ENCODE peak calls at places on chromosomes 16 and 17, in ten cellular contexts. One of them, this sample, is unnamed.
A peak's percentile ranks its signal among the peaks of the same experiment; 100 is the strongest.

GRCh38 chr16:71995038-71995437 is 5.2 kb downstream of the PKD1L3 start:
- DNase-seq in testis: no peak
- DNase-seq in ovary: no peak
- DNase-seq in heart left ventricle: no peak
- DNase-seq in uterus: no peak
- DNase-seq in Peyer's patch: no peak
- DNase-seq in tibial nerve: no peak
- DNase-seq in GM12892: no peak
- DNase-seq in suprapubic skin: no peak
- DNase-seq in H1: no peak
- DNase-seq in this sample: no peak

GRCh38 chr17:79844869-79845600 is 5.8 kb upstream of the CBX4 start:
- DNase-seq in testis: no peak
- DNase-seq in ovary: peak; percentile 78
- DNase-seq in heart left ventricle: peak; percentile 67
- DNase-seq in uterus: no peak
- DNase-seq in Peyer's patch: peak; percentile 71
- DNase-seq in tibial nerve: no peak
- DNase-seq in GM12892: peak; percentile 86
- DNase-seq in suprapubic skin: no peak
- DNase-seq in H1: peak; percentile 88
- DNase-seq in this sample: peak; percentile 68

GRCh38 chr17:82893779-82894178 is 54.0 kb upstream of the ZNF750 start:
- DNase-seq in testis: no peak
- DNase-seq in ovary: no peak
- DNase-seq in heart left ventricle: no peak
- DNase-seq in uterus: no peak
- DNase-seq in Peyer's patch: no peak
- DNase-seq in tibial nerve: no peak
- DNase-seq in GM12892: no peak
- DNase-seq in suprapubic skin: no peak
- DNase-seq in H1: no peak
- DNase-seq in this sample: no peak

GRCh38 chr17:4405038-4405669 is 28.6 kb upstream of the SPNS3 start:
- DNase-seq in testis: no peak
- DNase-seq in ovary: no peak
- DNase-seq in heart left ventricle: no peak
- DNase-seq in uterus: no peak
- DNase-seq in Peyer's patch: no peak
- DNase-seq in tibial nerve: no peak
- DNase-seq in GM12892: no peak
- DNase-seq in suprapubic skin: no peak
- DNase-seq in H1: no peak
- DNase-seq in this sample: no peak

GRCh38 chr17:82012482-82013295 is 10.0 kb downstream of the CENPX start:
- DNase-seq in testis: no peak
- DNase-seq in ovary: no peak
- DNase-seq in heart left ventricle: no peak
- DNase-seq in uterus: no peak
- DNase-seq in Peyer's patch: no peak
- DNase-seq in tibial nerve: no peak
- DNase-seq in GM12892: no peak
- DNase-seq in suprapubic skin: no peak
- DNase-seq in H1: no peak
- DNase-seq in this sample: no peak

GRCh38 chr17:66006654-66007053 is 185.3 kb downstream of the CEP112 start:
- DNase-seq in testis: no peak
- DNase-seq in ovary: no peak
- DNase-seq in heart left ventricle: no peak
- DNase-seq in uterus: no peak
- DNase-seq in Peyer's patch: no peak
- DNase-seq in tibial nerve: no peak
- DNase-seq in GM12892: no peak
- DNase-seq in suprapubic skin: no peak
- DNase-seq in H1: no peak
- DNase-seq in this sample: no peak

GRCh38 chr17:16417399-16417798 is 2.0 kb downstream of the TRPV2 start:
- DNase-seq in testis: no peak
- DNase-seq in ovary: no peak
- DNase-seq in heart left ventricle: no peak
- DNase-seq in uterus: no peak
- DNase-seq in Peyer's patch: no peak
- DNase-seq in tibial nerve: no peak
- DNase-seq in GM12892: no peak
- DNase-seq in suprapubic skin: no peak
- DNase-seq in H1: no peak
- DNase-seq in this sample: no peak

GRCh38 chr16:4936991-4937781 is at the start of gene PPL:
- DNase-seq in testis: peak; percentile 39
- DNase-seq in ovary: peak; percentile 65
- DNase-seq in heart left ventricle: peak; percentile 61
- DNase-seq in uterus: peak; percentile 61
- DNase-seq in Peyer's patch: peak; percentile 94
- DNase-seq in tibial nerve: peak; percentile 37
- DNase-seq in GM12892: peak; percentile 50
- DNase-seq in suprapubic skin: peak; percentile 88
- DNase-seq in H1: peak; percentile 98
- DNase-seq in this sample: no peak

GRCh38 chr16:81646561-81646960 is 132.5 kb upstream of the PLCG2 start:
- DNase-seq in testis: no peak
- DNase-seq in ovary: no peak
- DNase-seq in heart left ventricle: no peak
- DNase-seq in uterus: no peak
- DNase-seq in Peyer's patch: no peak
- DNase-seq in tibial nerve: no peak
- DNase-seq in GM12892: no peak
- DNase-seq in suprapubic skin: no peak
- DNase-seq in H1: no peak
- DNase-seq in this sample: no peak

GRCh38 chr17:37092041-37092440 is 143.3 kb downstream of the AATF start:
- DNase-seq in testis: no peak
- DNase-seq in ovary: no peak
- DNase-seq in heart left ventricle: no peak
- DNase-seq in uterus: no peak
- DNase-seq in Peyer's patch: peak; percentile 69
- DNase-seq in tibial nerve: no peak
- DNase-seq in GM12892: no peak
- DNase-seq in suprapubic skin: no peak
- DNase-seq in H1: no peak
- DNase-seq in this sample: no peak

GRCh38 chr17:47694818-47695663 is 1.1 kb downstream of the TBKBP1 start:
- DNase-seq in testis: peak; percentile 64
- DNase-seq in ovary: peak; percentile 78
- DNase-seq in heart left ventricle: peak; percentile 83
- DNase-seq in uterus: peak; percentile 57
- DNase-seq in Peyer's patch: peak; percentile 70
- DNase-seq in tibial nerve: peak; percentile 58
- DNase-seq in GM12892: no peak
- DNase-seq in suprapubic skin: no peak
- DNase-seq in H1: peak; percentile 77
- DNase-seq in this sample: no peak

GRCh38 chr16:11133344-11133921 is 122.6 kb downstream of the SOCS1 start:
- DNase-seq in testis: peak; percentile 69
- DNase-seq in ovary: peak; percentile 66
- DNase-seq in heart left ventricle: peak; percentile 80
- DNase-seq in uterus: peak; percentile 81
- DNase-seq in Peyer's patch: peak; percentile 83
- DNase-seq in tibial nerve: peak; percentile 87
- DNase-seq in GM12892: no peak
- DNase-seq in suprapubic skin: peak; percentile 88
- DNase-seq in H1: no peak
- DNase-seq in this sample: peak; percentile 86

GRCh38 chr16:27472091-27473020 is 70.4 kb downstream of the IL21R start:
- DNase-seq in testis: no peak
- DNase-seq in ovary: no peak
- DNase-seq in heart left ventricle: no peak
- DNase-seq in uterus: no peak
- DNase-seq in Peyer's patch: no peak
- DNase-seq in tibial nerve: no peak
- DNase-seq in GM12892: no peak
- DNase-seq in suprapubic skin: no peak
- DNase-seq in H1: no peak
- DNase-seq in this sample: no peak

GRCh38 chr17:82246365-82247174 is 17.7 kb downstream of the SLC16A3 start:
- DNase-seq in testis: peak; percentile 59
- DNase-seq in ovary: peak; percentile 67
- DNase-seq in heart left ventricle: no peak
- DNase-seq in uterus: peak; percentile 57
- DNase-seq in Peyer's patch: no peak
- DNase-seq in tibial nerve: no peak
- DNase-seq in GM12892: no peak
- DNase-seq in suprapubic skin: no peak
- DNase-seq in H1: no peak
- DNase-seq in this sample: peak; percentile 93

GRCh38 chr16:25978227-25978626 is 286.5 kb downstream of the HS3ST4 start:
- DNase-seq in testis: no peak
- DNase-seq in ovary: no peak
- DNase-seq in heart left ventricle: no peak
- DNase-seq in uterus: no peak
- DNase-seq in Peyer's patch: no peak
- DNase-seq in tibial nerve: no peak
- DNase-seq in GM12892: no peak
- DNase-seq in suprapubic skin: no peak
- DNase-seq in H1: no peak
- DNase-seq in this sample: no peak

GRCh38 chr17:74861554-74862107 is 1.9 kb upstream of the GRIN2C start:
- DNase-seq in testis: no peak
- DNase-seq in ovary: no peak
- DNase-seq in heart left ventricle: no peak
- DNase-seq in uterus: no peak
- DNase-seq in Peyer's patch: no peak
- DNase-seq in tibial nerve: no peak
- DNase-seq in GM12892: no peak
- DNase-seq in suprapubic skin: no peak
- DNase-seq in H1: peak; percentile 69
- DNase-seq in this sample: no peak
- TF ChIP-seq POLR2A in testis: no peak
- TF ChIP-seq POLR2A in ovary: no peak
- TF ChIP-seq POLR2A in heart left ventricle: no peak
- TF ChIP-seq POLR2A in uterus: no peak
- TF ChIP-seq POLR2A in Peyer's patch: no peak
- TF ChIP-seq POLR2A in tibial nerve: no peak
- TF ChIP-seq POLR2A in GM12892: no peak
- TF ChIP-seq POLR2A in suprapubic skin: no peak
- TF ChIP-seq POLR2A in H1: no peak
- TF ChIP-seq POLR2A in this sample: no peak

DNA sequence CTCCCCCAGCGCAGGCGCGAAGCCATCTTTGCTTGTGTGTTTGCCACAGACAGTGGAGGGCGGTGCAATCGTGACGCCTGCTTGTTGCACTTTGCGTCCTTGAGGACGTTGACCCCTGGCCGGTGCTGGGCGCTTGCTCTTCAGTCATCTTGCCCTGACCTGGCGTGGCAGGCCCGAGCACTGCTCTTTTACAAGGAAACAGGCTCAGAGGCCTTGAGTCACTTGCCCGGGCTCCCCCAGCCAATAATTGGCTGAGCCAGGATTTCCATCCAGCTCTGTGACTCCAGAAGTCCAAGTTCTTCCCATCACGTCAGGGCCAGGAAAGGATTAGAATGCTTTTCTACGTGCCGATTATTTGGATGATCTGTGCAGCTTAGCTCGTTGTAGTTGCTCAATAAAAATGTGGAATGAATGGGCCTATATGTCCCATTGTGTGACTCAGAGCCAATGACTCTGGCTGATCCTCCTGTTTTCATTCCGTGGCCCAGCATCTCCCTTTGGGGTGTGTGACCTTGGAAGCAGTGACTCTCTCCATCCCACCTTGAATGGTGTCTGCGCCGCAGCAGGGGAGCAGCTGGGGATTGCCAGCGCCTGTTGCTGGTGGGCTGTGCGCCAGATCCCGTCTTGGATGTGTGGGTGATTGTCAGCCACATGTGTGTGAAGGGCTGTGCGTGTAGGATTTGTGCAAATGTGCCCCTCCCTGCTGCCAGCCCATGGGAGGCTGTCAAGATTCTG is 214.1 kb downstream of the SEC14L1 start:
- DNase-seq in testis: peak; percentile 92
- DNase-seq in ovary: peak; percentile 98
- DNase-seq in heart left ventricle: peak; percentile 54
- DNase-seq in uterus: peak; percentile 87
- DNase-seq in Peyer's patch: peak; percentile 88
- DNase-seq in tibial nerve: no peak
- DNase-seq in GM12892: no peak
- DNase-seq in suprapubic skin: peak; percentile 85
- DNase-seq in H1: no peak
- DNase-seq in this sample: peak; percentile 88
- TF ChIP-seq POLR2A in testis: no peak
- TF ChIP-seq POLR2A in ovary: no peak
- TF ChIP-seq POLR2A in heart left ventricle: no peak
- TF ChIP-seq POLR2A in uterus: no peak
- TF ChIP-seq POLR2A in Peyer's patch: no peak
- TF ChIP-seq POLR2A in tibial nerve: no peak
- TF ChIP-seq POLR2A in GM12892: no peak
- TF ChIP-seq POLR2A in suprapubic skin: no peak
- TF ChIP-seq POLR2A in H1: no peak
- TF ChIP-seq POLR2A in this sample: no peak

DNA sequence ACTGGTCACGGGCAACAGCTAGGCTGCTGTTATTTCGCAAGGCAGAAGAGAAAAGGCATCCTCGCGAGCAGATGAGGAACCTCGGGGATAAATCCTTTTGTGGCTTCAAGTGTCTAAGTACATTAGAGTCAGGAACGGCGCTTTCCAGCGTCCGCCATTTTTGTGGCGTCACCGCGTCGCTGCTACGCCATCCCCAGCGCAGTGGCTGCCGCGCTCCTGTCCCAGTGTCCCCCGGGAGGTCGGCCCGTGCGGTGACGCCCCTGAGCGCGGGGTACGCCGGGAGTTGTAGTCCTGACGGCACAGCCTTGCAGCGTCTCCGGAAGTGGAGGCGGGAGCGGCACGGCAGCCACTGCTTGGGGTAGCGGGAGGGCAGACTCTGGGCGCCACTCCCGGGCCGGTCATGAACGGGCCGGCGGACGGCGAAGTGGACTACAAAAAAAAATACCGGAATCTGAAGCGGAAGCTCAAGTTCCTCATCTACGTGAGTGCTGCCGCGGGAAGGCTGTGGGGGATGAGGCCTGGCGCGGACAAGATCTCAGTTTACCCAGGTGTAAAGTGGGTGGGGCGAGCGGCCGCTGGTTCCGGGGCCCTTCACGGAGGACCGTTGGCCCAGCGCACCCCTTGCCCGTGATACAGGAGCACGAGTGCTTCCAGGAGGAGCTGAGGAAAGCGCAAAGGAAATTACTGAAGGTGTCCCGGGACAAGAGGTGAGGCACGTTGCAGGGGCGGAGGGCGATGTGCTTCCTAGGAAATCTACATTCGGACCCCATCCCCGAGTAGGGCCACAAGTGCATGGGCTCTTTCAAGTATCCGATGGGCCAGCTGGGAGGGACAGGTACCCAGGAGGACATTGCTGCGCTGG is at the start of gene INO80E:
- DNase-seq in testis: peak; percentile 98
- DNase-seq in ovary: peak; percentile 99
- DNase-seq in heart left ventricle: peak; percentile 99
- DNase-seq in uterus: peak; percentile 97
- DNase-seq in Peyer's patch: peak; percentile 99
- DNase-seq in tibial nerve: peak; percentile 94
- DNase-seq in GM12892: peak; percentile 100
- DNase-seq in suprapubic skin: peak; percentile 99
- DNase-seq in H1: peak; percentile 98
- DNase-seq in this sample: peak; percentile 99
- TF ChIP-seq POLR2A in testis: peak; percentile 5
- TF ChIP-seq POLR2A in ovary: peak; percentile 43
- TF ChIP-seq POLR2A in heart left ventricle: no peak
- TF ChIP-seq POLR2A in uterus: peak; percentile 60
- TF ChIP-seq POLR2A in Peyer's patch: peak; percentile 39
- TF ChIP-seq POLR2A in tibial nerve: peak; percentile 61
- TF ChIP-seq POLR2A in GM12892: peak; percentile 71
- TF ChIP-seq POLR2A in suprapubic skin: no peak
- TF ChIP-seq POLR2A in H1: no peak
- TF ChIP-seq POLR2A in this sample: peak; percentile 64

GRCh38 chr17:2337811-2338657 is 733 bp downstream of the SGSM2 start:
- DNase-seq in testis: peak; percentile 63
- DNase-seq in ovary: peak; percentile 72
- DNase-seq in heart left ventricle: peak; percentile 52
- DNase-seq in uterus: peak; percentile 54
- DNase-seq in Peyer's patch: peak; percentile 77
- DNase-seq in tibial nerve: no peak
- DNase-seq in GM12892: peak; percentile 72
- DNase-seq in suprapubic skin: no peak
- DNase-seq in H1: peak; percentile 80
- DNase-seq in this sample: peak; percentile 69
- TF ChIP-seq POLR2A in testis: no peak
- TF ChIP-seq POLR2A in ovary: no peak
- TF ChIP-seq POLR2A in heart left ventricle: no peak
- TF ChIP-seq POLR2A in uterus: peak; percentile 17
- TF ChIP-seq POLR2A in Peyer's patch: peak; percentile 46
- TF ChIP-seq POLR2A in tibial nerve: peak; percentile 29
- TF ChIP-seq POLR2A in GM12892: no peak
- TF ChIP-seq POLR2A in suprapubic skin: no peak
- TF ChIP-seq POLR2A in H1: no peak
- TF ChIP-seq POLR2A in this sample: no peak

This sample was measured in H54.